ENCODE peak calls at places on chromosome 3, in seven cellular contexts. G is fibroblast of villous mesenchyme; Q is activated CD8-positive, alpha-beta T cell treated with anti-CD3 and anti-CD28 coated beads for 36 hours; F is ovary; M is endodermal cell; N is astrocyte of the cerebellum; X is cardiac muscle cell. W is an unnamed sample.

GRCh38 chr3:150238995-150239612 is 169.0 kb upstream of the TSC22D2 start:
- DNase-seq in G (no peak), Q (no peak), F (no peak), M (peak), N (no peak), X (no peak), W (no peak)

GRCh38 chr3:71926242-71926560 is 141.3 kb upstream of the PROK2 start:
- DNase-seq in G (peak), Q (peak), F (no peak), M (peak), N (peak), X (peak), W (peak)

GRCh38 chr3:161096771-161097367 is 8.3 kb downstream of the B3GALNT1 start:
- DNase-seq in G (peak), Q (peak), F (no peak), M (peak), N (no peak), X (peak), W (no peak)

GRCh38 chr3:48135773-48136495 is 52.3 kb downstream of the CDC25A start:
- DNase-seq in G (no peak), Q (no peak), F (no peak), M (no peak), N (no peak), X (peak), W (no peak)

GRCh38 chr3:3806856-3807255 is 7.6 kb downstream of the LRRN1 start:
- DNase-seq in G (no peak), Q (no peak), F (no peak), M (peak), N (no peak), X (no peak), W (no peak)

GRCh38 chr3:32109256-32109655 is 2.8 kb downstream of the GPD1L start:
- DNase-seq in G (peak), Q (no peak), F (peak), M (peak), N (peak), X (peak), W (peak)

GRCh38 chr3:64717411-64717810 is 29.6 kb upstream of the ADAMTS9 start:
- DNase-seq in G (no peak), Q (no peak), F (no peak), M (no peak), N (no peak), X (no peak), W (no peak)

GRCh38 chr3:99577160-99577559 is 61.2 kb upstream of the COL8A1 start:
- DNase-seq in G (peak), Q (no peak), F (no peak), M (no peak), N (no peak), X (peak), W (peak)

GRCh38 chr3:5095879-5096278 is 26.2 kb upstream of the ARL8B start:
- DNase-seq in G (no peak), Q (peak), F (peak), M (peak), N (peak), X (peak), W (peak)

GRCh38 chr3:58672451-58672850 is 5.9 kb upstream of the FAM3D start:
- DNase-seq in G (no peak), Q (no peak), F (no peak), M (no peak), N (no peak), X (no peak), W (no peak)

GRCh38 chr3:107928084-107928445 is 162.8 kb downstream of the CD47 start:
- DNase-seq in G (peak), Q (peak), F (no peak), M (no peak), N (no peak), X (peak), W (peak)

GRCh38 chr3:63937661-63938651 is 25.8 kb upstream of the SCAANT1 start:
- DNase-seq in G (peak), Q (no peak), F (no peak), M (no peak), N (no peak), X (no peak), W (no peak)

GRCh38 chr3:4313606-4314308 is 10.6 kb downstream of the SETMAR start:
- DNase-seq in G (no peak), Q (no peak), F (no peak), M (no peak), N (no peak), X (no peak), W (no peak)

GRCh38 chr3:16251316-16252085 is 13.2 kb downstream of the DPH3 start:
- DNase-seq in G (no peak), Q (no peak), F (no peak), M (no peak), N (no peak), X (no peak), W (no peak)

GRCh38 chr3:134483195-134483890 is 2.4 kb downstream of the ANAPC13 start:
- DNase-seq in G (peak), Q (no peak), F (no peak), M (no peak), N (peak), X (peak), W (peak)

GRCh38 chr3:101813817-101814440 is 34.9 kb downstream of the NXPE3 start:
- DNase-seq in G (peak), Q (no peak), F (no peak), M (no peak), N (peak), X (peak), W (peak)

GRCh38 chr3:183008799-183009198 is 28.5 kb upstream of the DCUN1D1 start:
- DNase-seq in G (peak), Q (no peak), F (no peak), M (no peak), N (no peak), X (no peak), W (no peak)

GRCh38 chr3:156352728-156353127 is 202.2 kb downstream of the SSR3 start:
- DNase-seq in G (no peak), Q (no peak), F (no peak), M (no peak), N (no peak), X (no peak), W (no peak)

GRCh38 chr3:86793786-86794185 is 197.2 kb downstream of the VGLL3 start:
- DNase-seq in G (peak), Q (no peak), F (no peak), M (no peak), N (peak), X (peak), W (peak)

GRCh38 chr3:160825311-160825800 is 69.3 kb downstream of the PPM1L start:
- DNase-seq in G (no peak), Q (no peak), F (no peak), M (no peak), N (no peak), X (no peak), W (no peak)

GRCh38 chr3:49671291-49672288 is 2.6 kb upstream of the APEH start:
- DNase-seq in G (peak), Q (peak), F (peak), M (peak), N (peak), X (peak), W (peak)

GRCh38 chr3:126361211-126361610 is 4.0 kb upstream of the KLF15 start:
- DNase-seq in G (no peak), Q (no peak), F (peak), M (no peak), N (no peak), X (no peak), W (no peak)

GRCh38 chr3:134426660-134427181 is 52.5 kb upstream of the AMOTL2 start:
- DNase-seq in G (peak), Q (no peak), F (no peak), M (no peak), N (peak), X (peak), W (peak)

GRCh38 chr3:12229896-12230295 is 59.0 kb upstream of the PPARG start:
- DNase-seq in G (no peak), Q (no peak), F (no peak), M (no peak), N (no peak), X (no peak), W (no peak)

GRCh38 chr3:107913671-107914070 is 177.2 kb downstream of the CD47 start:
- DNase-seq in G (no peak), Q (no peak), F (no peak), M (no peak), N (no peak), X (peak), W (peak)

GRCh38 chr3:38707730-38708129 is 58.2 kb upstream of the SCN5A start:
- DNase-seq in G (no peak), Q (no peak), F (no peak), M (peak), N (no peak), X (no peak), W (no peak)

GRCh38 chr3:31440878-31441277 is 91.8 kb upstream of the STT3B start:
- DNase-seq in G (no peak), Q (no peak), F (no peak), M (no peak), N (no peak), X (no peak), W (no peak)

GRCh38 chr3:182973047-182973446 is 7.3 kb downstream of the DCUN1D1 start:
- DNase-seq in G (no peak), Q (no peak), F (no peak), M (no peak), N (no peak), X (peak), W (no peak)

GRCh38 chr3:40911928-40912327 is 287.4 kb upstream of the CTNNB1 start:
- DNase-seq in G (no peak), Q (no peak), F (no peak), M (no peak), N (no peak), X (no peak), W (no peak)

GRCh38 chr3:107690522-107691138 is 167.9 kb downstream of the BBX start:
- DNase-seq in G (peak), Q (no peak), F (no peak), M (no peak), N (peak), X (peak), W (peak)

GRCh38 chr3:25428950-25429349 is 887 bp downstream of the RARB start:
- DNase-seq in G (no peak), Q (no peak), F (no peak), M (no peak), N (no peak), X (peak), W (no peak)

GRCh38 chr3:129556890-129557736 is 14.1 kb downstream of the H1-8 start:
- DNase-seq in G (no peak), Q (no peak), F (no peak), M (no peak), N (peak), X (no peak), W (no peak)

GRCh38 chr3:146325170-146325569 is 74.3 kb upstream of the PLSCR4 start:
- DNase-seq in G (no peak), Q (no peak), F (no peak), M (no peak), N (no peak), X (peak), W (peak)

GRCh38 chr3:106945435-106945834 is 431.8 kb upstream of the CCDC54 start:
- DNase-seq in G (peak), Q (no peak), F (no peak), M (no peak), N (no peak), X (peak), W (peak)

GRCh38 chr3:131658115-131658514 is 155.3 kb upstream of the MRPL3 start:
- DNase-seq in G (no peak), Q (no peak), F (no peak), M (no peak), N (no peak), X (peak), W (no peak)

GRCh38 chr3:121651684-121652083 is 9.0 kb downstream of the HCLS1 start:
- DNase-seq in G (peak), Q (no peak), F (no peak), M (no peak), N (no peak), X (peak), W (peak)

GRCh38 chr3:47430606-47431005 is 45.1 kb downstream of the SCAP start:
- DNase-seq in G (no peak), Q (no peak), F (no peak), M (peak), N (no peak), X (no peak), W (no peak)

GRCh38 chr3:59451041-59451763 is 401.4 kb upstream of the CFAP20DC start:
- DNase-seq in G (no peak), Q (peak), F (no peak), M (no peak), N (no peak), X (no peak), W (no peak)

GRCh38 chr3:12193485-12194165 is 34.9 kb upstream of the TIMP4 start:
- DNase-seq in G (peak), Q (peak), F (no peak), M (no peak), N (peak), X (peak), W (peak)

GRCh38 chr3:142225885-142226215 is 465 bp upstream of the GK5 start:
- DNase-seq in G (no peak), Q (no peak), F (no peak), M (no peak), N (no peak), X (no peak), W (no peak)

GRCh38 chr3:142224482-142225072 is 808 bp downstream of the GK5 start:
- DNase-seq in G (peak), Q (no peak), F (no peak), M (no peak), N (no peak), X (peak), W (peak)

GRCh38 chr3:142223282-142223681 is 2.1 kb downstream of the GK5 start:
- DNase-seq in G (no peak), Q (no peak), F (no peak), M (no peak), N (no peak), X (no peak), W (no peak)

GRCh38 chr3:142228964-142229363 is 3.6 kb upstream of the GK5 start:
- DNase-seq in G (no peak), Q (no peak), F (no peak), M (no peak), N (no peak), X (no peak), W (no peak)

GRCh38 chr3:142226474-142226873 is 1.1 kb upstream of the GK5 start:
- DNase-seq in G (peak), Q (no peak), F (no peak), M (peak), N (no peak), X (peak), W (peak)
- TF ChIP-seq CTCF in G (peak), Q (no peak), F (no peak), M (peak), N (peak), X (peak), W (peak)

GRCh38 chr3:52495096-52495495 is at the start of gene STAB1:
- DNase-seq in G (no peak), Q (no peak), F (peak), M (peak), N (no peak), X (peak), W (no peak)

GRCh38 chr3:52493232-52494017 is 1.7 kb upstream of the STAB1 start:
- DNase-seq in G (no peak), Q (no peak), F (no peak), M (no peak), N (no peak), X (no peak), W (no peak)

GRCh38 chr3:52495777-52496602 is 852 bp downstream of the STAB1 start:
- DNase-seq in G (peak), Q (no peak), F (no peak), M (no peak), N (no peak), X (peak), W (peak)

GRCh38 chr3:52492059-52492458 is 3.1 kb upstream of the STAB1 start:
- DNase-seq in G (no peak), Q (no peak), F (no peak), M (no peak), N (no peak), X (no peak), W (no peak)

DNA sequence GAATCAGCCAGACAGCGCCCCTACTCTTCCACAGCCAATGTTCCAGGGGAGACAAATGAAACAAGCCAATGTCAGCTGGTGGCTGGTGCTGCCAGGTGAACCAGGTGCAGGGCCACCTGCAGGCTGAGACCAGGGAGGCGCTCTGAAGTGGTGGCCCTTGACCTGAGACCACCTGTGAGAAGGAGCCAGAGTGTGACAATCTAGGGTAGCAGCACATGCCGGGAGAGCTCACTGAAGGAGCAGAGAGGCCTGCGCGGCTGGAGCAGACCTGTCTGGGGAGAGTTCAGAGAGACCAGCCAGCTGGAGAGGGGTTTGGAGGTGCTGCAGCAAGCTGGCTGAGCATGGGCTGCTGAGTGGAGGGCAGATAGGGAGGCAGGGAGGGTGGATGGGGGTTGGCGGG is 692 bp upstream of the STAB1 start:
- DNase-seq in G (no peak), Q (no peak), F (no peak), M (peak), N (no peak), X (no peak), W (no peak)
- TF ChIP-seq CTCF in G (no peak), Q (no peak), F (no peak), M (peak), N (no peak), X (no peak), W (no peak)

GRCh38 chr3:154098396-154098795 is 22.8 kb upstream of the ARHGEF26 start:
- DNase-seq in G (no peak), Q (no peak), F (no peak), M (no peak), N (no peak), X (peak), W (no peak)

GRCh38 chr3:154101250-154101649 is 19.9 kb upstream of the ARHGEF26 start:
- DNase-seq in G (no peak), Q (no peak), F (no peak), M (no peak), N (no peak), X (no peak), W (no peak)

GRCh38 chr3:154090116-154090420 is 31.1 kb upstream of the ARHGEF26 start:
- DNase-seq in G (no peak), Q (no peak), F (no peak), M (no peak), N (no peak), X (peak), W (peak)

GRCh38 chr3:154100556-154100955 is 20.6 kb upstream of the ARHGEF26 start:
- DNase-seq in G (no peak), Q (no peak), F (no peak), M (no peak), N (no peak), X (no peak), W (no peak)

DNA sequence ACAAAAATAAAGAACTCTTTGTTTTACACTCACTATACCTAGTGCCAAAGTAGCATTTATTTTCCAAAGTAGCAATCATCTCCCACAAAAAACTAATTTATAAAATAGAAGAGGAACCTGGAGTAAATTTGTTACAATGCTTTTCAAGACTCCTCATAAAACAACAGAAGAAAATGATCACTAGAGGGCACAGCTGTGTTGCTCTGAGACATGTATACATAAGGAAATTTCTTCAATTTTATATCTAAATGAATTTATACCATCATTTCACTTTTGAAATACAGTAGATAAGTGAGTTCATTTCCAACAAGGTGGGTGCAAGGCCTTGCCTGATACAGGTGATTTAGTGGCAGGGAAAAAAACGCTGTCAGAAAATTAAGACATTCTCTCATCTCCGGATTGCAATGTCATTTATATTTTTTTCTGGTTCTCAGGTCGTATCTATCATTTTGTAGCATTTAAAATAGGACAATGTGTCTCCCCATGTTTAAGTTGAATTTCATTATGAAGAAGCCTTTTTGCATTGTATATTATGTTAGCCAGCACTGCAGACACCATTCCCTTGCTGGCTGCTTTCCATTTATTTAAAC is 25.3 kb upstream of the ARHGEF26 start:
- DNase-seq in G (peak), Q (no peak), F (no peak), M (no peak), N (peak), X (peak), W (peak)
- TF ChIP-seq CTCF in G (peak), Q (no peak), F (no peak), M (peak), N (peak), X (peak), W (peak)

DNA sequence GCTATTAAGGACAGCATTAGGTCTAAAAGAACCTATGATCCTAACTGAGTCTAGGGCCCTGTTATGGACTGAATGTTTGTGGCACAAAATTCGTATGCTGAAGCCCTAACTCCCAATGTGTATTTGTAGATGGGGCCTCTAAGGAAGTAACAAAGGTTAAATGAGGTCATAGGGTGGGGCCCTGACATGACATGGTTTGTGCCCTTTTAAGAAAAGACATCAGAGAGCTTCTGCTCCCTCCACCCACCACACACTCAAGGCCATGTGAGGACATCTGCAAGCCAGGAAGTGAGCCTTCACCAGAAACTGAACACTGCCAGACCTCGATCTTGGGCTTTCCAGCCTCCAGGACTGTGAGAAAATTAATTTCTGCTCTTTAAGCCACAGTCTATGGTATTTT is 49.2 kb downstream of the PHC3 start:
- DNase-seq in G (no peak), Q (peak), F (no peak), M (no peak), N (no peak), X (peak), W (no peak)
- TF ChIP-seq CTCF in G (no peak), Q (no peak), F (no peak), M (no peak), N (no peak), X (no peak), W (no peak)

DNA sequence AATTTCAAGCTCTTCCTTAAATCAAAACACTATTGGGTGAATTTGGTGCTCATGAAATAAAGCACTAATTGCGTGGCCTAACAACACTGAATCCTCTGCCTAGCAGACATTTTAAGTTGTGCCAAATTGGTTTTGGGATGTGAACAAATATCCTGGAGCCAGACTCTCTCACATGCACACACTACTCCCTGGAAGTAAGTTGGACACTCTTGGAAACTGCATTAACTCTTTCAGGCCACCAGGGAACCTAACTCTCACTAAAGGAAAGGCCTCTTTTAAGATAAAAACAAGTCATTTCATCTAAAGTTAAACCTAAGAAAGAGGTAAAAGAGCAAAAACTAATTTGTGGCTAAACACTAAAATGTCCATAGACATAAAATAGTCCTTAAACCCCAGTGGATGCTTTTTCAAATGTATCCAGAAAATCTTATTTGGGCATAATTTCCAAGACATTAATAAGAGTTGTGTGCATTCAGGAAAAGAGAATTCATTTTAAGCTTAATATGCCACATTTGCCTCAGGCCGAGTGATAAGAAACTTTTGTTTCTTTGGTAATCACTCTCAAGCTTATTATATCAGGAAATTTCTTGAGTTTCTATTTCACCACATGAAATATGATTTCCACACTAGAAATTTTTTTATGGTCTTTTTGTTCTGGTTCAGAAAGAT is 61.8 kb downstream of the ZBTB20 start:
- DNase-seq in G (no peak), Q (no peak), F (no peak), M (no peak), N (no peak), X (no peak), W (no peak)
- TF ChIP-seq CTCF in G (peak), Q (peak), F (no peak), M (peak), N (peak), X (peak), W (peak)

W was measured in fibroblast of pulmonary artery.